ENCODE peak calls at places on chromosomes 12 and 14, in six cellular contexts. J is adipocyte, H is COR-L47, W is GM10248, R is adrenal gland, V is skeletal muscle cell. A is an unnamed sample.

GRCh38 chr14:34425095-34425851 is 36.8 kb downstream of the SPTSSA start:
- DNase-seq in J (no peak), H (no peak), W (no peak), R (no peak), V (no peak), A (no peak)

GRCh38 chr12:113230315-113231274 is 9.3 kb downstream of the TPCN1 start:
- DNase-seq in J (no peak), H (no peak), W (no peak), R (peak), V (no peak), A (no peak)

GRCh38 chr12:101231626-101232025 is 21.6 kb upstream of the SLC5A8 start:
- DNase-seq in J (no peak), H (no peak), W (no peak), R (no peak), V (no peak), A (no peak)

GRCh38 chr12:65490193-65490592 is 211.7 kb downstream of the MSRB3 start:
- DNase-seq in J (peak), H (no peak), W (no peak), R (no peak), V (no peak), A (no peak)

GRCh38 chr12:2008677-2009076 is 4.4 kb upstream of the DCP1B start:
- DNase-seq in J (no peak), H (no peak), W (no peak), R (no peak), V (no peak), A (no peak)

GRCh38 chr12:65823481-65824313 is 586 bp upstream of the HMGA2 start:
- DNase-seq in J (peak), H (no peak), W (peak), R (no peak), V (no peak), A (peak)

GRCh38 chr12:22126758-22127157 is 80.7 kb downstream of the CMAS start:
- DNase-seq in J (no peak), H (no peak), W (no peak), R (no peak), V (no peak), A (no peak)

GRCh38 chr12:2439332-2440100 is 355.3 kb upstream of the FKBP4 start:
- DNase-seq in J (no peak), H (no peak), W (no peak), R (no peak), V (no peak), A (no peak)

GRCh38 chr14:95480887-95481226 is 35.6 kb downstream of the SYNE3 start:
- DNase-seq in J (no peak), H (no peak), W (no peak), R (no peak), V (no peak), A (no peak)

GRCh38 chr14:61041704-61042103 is 60.7 kb downstream of the SLC38A6 start:
- DNase-seq in J (no peak), H (no peak), W (no peak), R (no peak), V (no peak), A (no peak)

GRCh38 chr12:94100990-94101901 is 47.1 kb upstream of the PLXNC1 start:
- DNase-seq in J (peak), H (peak), W (peak), R (peak), V (no peak), A (peak)

GRCh38 chr12:48818831-48819590 is 715 bp downstream of the CACNB3 start:
- DNase-seq in J (no peak), H (no peak), W (no peak), R (no peak), V (no peak), A (peak)

GRCh38 chr12:7966558-7966957 is 30.6 kb upstream of the SLC2A3 start:
- DNase-seq in J (no peak), H (no peak), W (no peak), R (no peak), V (no peak), A (no peak)

A was measured in glutamatergic neuron.